ENCODE peak calls at places on chromosomes 6 and 20, in eight cellular contexts. One of them, this sample, is unnamed.

GRCh38 chr6:1670711-1671462 is 61.2 kb downstream of the FOXC1 start:
- DNase-seq in right cardiac atrium: no peak
- DNase-seq in amniotic stem cell: peak
- DNase-seq in NCI-H2227 treated with DMSO at 0.1 percent for 48 hours: no peak
- DNase-seq in activated T-cell treated with anti-CD3 and anti-CD28 coated beads, Interleukin-2, amount 50 U/mL, for 4 hours: no peak
- DNase-seq in sciatic nerve: no peak
- DNase-seq in activated naive CD4-positive, alpha-beta T cell treated with anti-CD3 and anti-CD28 coated beads for 36 hours: no peak
- DNase-seq in cardiac muscle cell: no peak
- DNase-seq in this sample: no peak

GRCh38 chr6:102415891-102416290 is 1022.4 kb downstream of the GRIK2 start:
- DNase-seq in right cardiac atrium: no peak
- DNase-seq in amniotic stem cell: no peak
- DNase-seq in NCI-H2227 treated with DMSO at 0.1 percent for 48 hours: no peak
- DNase-seq in activated T-cell treated with anti-CD3 and anti-CD28 coated beads, Interleukin-2, amount 50 U/mL, for 4 hours: no peak
- DNase-seq in sciatic nerve: no peak
- DNase-seq in activated naive CD4-positive, alpha-beta T cell treated with anti-CD3 and anti-CD28 coated beads for 36 hours: no peak
- DNase-seq in cardiac muscle cell: no peak
- DNase-seq in this sample: no peak

GRCh38 chr6:169495601-169496000 is 206.2 kb downstream of the WDR27 start:
- DNase-seq in right cardiac atrium: no peak
- DNase-seq in amniotic stem cell: no peak
- DNase-seq in NCI-H2227 treated with DMSO at 0.1 percent for 48 hours: no peak
- DNase-seq in activated T-cell treated with anti-CD3 and anti-CD28 coated beads, Interleukin-2, amount 50 U/mL, for 4 hours: no peak
- DNase-seq in sciatic nerve: no peak
- DNase-seq in activated naive CD4-positive, alpha-beta T cell treated with anti-CD3 and anti-CD28 coated beads for 36 hours: no peak
- DNase-seq in cardiac muscle cell: peak
- DNase-seq in this sample: no peak

GRCh38 chr6:15441215-15441868 is 195.5 kb downstream of the JARID2 start:
- DNase-seq in right cardiac atrium: no peak
- DNase-seq in amniotic stem cell: peak
- DNase-seq in NCI-H2227 treated with DMSO at 0.1 percent for 48 hours: peak
- DNase-seq in activated T-cell treated with anti-CD3 and anti-CD28 coated beads, Interleukin-2, amount 50 U/mL, for 4 hours: peak
- DNase-seq in sciatic nerve: no peak
- DNase-seq in activated naive CD4-positive, alpha-beta T cell treated with anti-CD3 and anti-CD28 coated beads for 36 hours: peak
- DNase-seq in cardiac muscle cell: peak
- DNase-seq in this sample: peak

GRCh38 chr20:9119776-9120175 is 50.9 kb downstream of the PLCB4 start:
- DNase-seq in right cardiac atrium: peak
- DNase-seq in amniotic stem cell: no peak
- DNase-seq in NCI-H2227 treated with DMSO at 0.1 percent for 48 hours: no peak
- DNase-seq in activated T-cell treated with anti-CD3 and anti-CD28 coated beads, Interleukin-2, amount 50 U/mL, for 4 hours: no peak
- DNase-seq in sciatic nerve: no peak
- DNase-seq in activated naive CD4-positive, alpha-beta T cell treated with anti-CD3 and anti-CD28 coated beads for 36 hours: no peak
- DNase-seq in cardiac muscle cell: no peak
- DNase-seq in this sample: no peak

GRCh38 chr20:47198254-47198671 is 158.2 kb downstream of the ZMYND8 start:
- DNase-seq in right cardiac atrium: no peak
- DNase-seq in amniotic stem cell: no peak
- DNase-seq in NCI-H2227 treated with DMSO at 0.1 percent for 48 hours: no peak
- DNase-seq in activated T-cell treated with anti-CD3 and anti-CD28 coated beads, Interleukin-2, amount 50 U/mL, for 4 hours: no peak
- DNase-seq in sciatic nerve: no peak
- DNase-seq in activated naive CD4-positive, alpha-beta T cell treated with anti-CD3 and anti-CD28 coated beads for 36 hours: peak
- DNase-seq in cardiac muscle cell: no peak
- DNase-seq in this sample: no peak

GRCh38 chr20:63122626-63123025 is 93.3 kb downstream of the YTHDF1 start:
- DNase-seq in right cardiac atrium: no peak
- DNase-seq in amniotic stem cell: no peak
- DNase-seq in NCI-H2227 treated with DMSO at 0.1 percent for 48 hours: no peak
- DNase-seq in activated T-cell treated with anti-CD3 and anti-CD28 coated beads, Interleukin-2, amount 50 U/mL, for 4 hours: no peak
- DNase-seq in sciatic nerve: no peak
- DNase-seq in activated naive CD4-positive, alpha-beta T cell treated with anti-CD3 and anti-CD28 coated beads for 36 hours: no peak
- DNase-seq in cardiac muscle cell: no peak
- DNase-seq in this sample: no peak

GRCh38 chr20:57593134-57593886 is 26.9 kb downstream of the ZBP1 start:
- DNase-seq in right cardiac atrium: no peak
- DNase-seq in amniotic stem cell: no peak
- DNase-seq in NCI-H2227 treated with DMSO at 0.1 percent for 48 hours: no peak
- DNase-seq in activated T-cell treated with anti-CD3 and anti-CD28 coated beads, Interleukin-2, amount 50 U/mL, for 4 hours: no peak
- DNase-seq in sciatic nerve: no peak
- DNase-seq in activated naive CD4-positive, alpha-beta T cell treated with anti-CD3 and anti-CD28 coated beads for 36 hours: no peak
- DNase-seq in cardiac muscle cell: no peak
- DNase-seq in this sample: no peak

GRCh38 chr6:100300221-100300736 is 164.4 kb downstream of the SIM1 start:
- DNase-seq in right cardiac atrium: no peak
- DNase-seq in amniotic stem cell: peak
- DNase-seq in NCI-H2227 treated with DMSO at 0.1 percent for 48 hours: no peak
- DNase-seq in activated T-cell treated with anti-CD3 and anti-CD28 coated beads, Interleukin-2, amount 50 U/mL, for 4 hours: no peak
- DNase-seq in sciatic nerve: no peak
- DNase-seq in activated naive CD4-positive, alpha-beta T cell treated with anti-CD3 and anti-CD28 coated beads for 36 hours: no peak
- DNase-seq in cardiac muscle cell: peak
- DNase-seq in this sample: no peak

GRCh38 chr6:56816393-56816792 is 138.5 kb upstream of the BEND6 start:
- DNase-seq in right cardiac atrium: no peak
- DNase-seq in amniotic stem cell: no peak
- DNase-seq in NCI-H2227 treated with DMSO at 0.1 percent for 48 hours: peak
- DNase-seq in activated T-cell treated with anti-CD3 and anti-CD28 coated beads, Interleukin-2, amount 50 U/mL, for 4 hours: no peak
- DNase-seq in sciatic nerve: no peak
- DNase-seq in activated naive CD4-positive, alpha-beta T cell treated with anti-CD3 and anti-CD28 coated beads for 36 hours: no peak
- DNase-seq in cardiac muscle cell: no peak
- DNase-seq in this sample: no peak

GRCh38 chr6:167523426-167523825 is 198.5 kb downstream of the TTLL2 start:
- DNase-seq in right cardiac atrium: no peak
- DNase-seq in amniotic stem cell: no peak
- DNase-seq in NCI-H2227 treated with DMSO at 0.1 percent for 48 hours: no peak
- DNase-seq in activated T-cell treated with anti-CD3 and anti-CD28 coated beads, Interleukin-2, amount 50 U/mL, for 4 hours: no peak
- DNase-seq in sciatic nerve: no peak
- DNase-seq in activated naive CD4-positive, alpha-beta T cell treated with anti-CD3 and anti-CD28 coated beads for 36 hours: no peak
- DNase-seq in cardiac muscle cell: no peak
- DNase-seq in this sample: no peak

GRCh38 chr20:35821807-35822242 is 50.0 kb downstream of the PHF20 start:
- DNase-seq in right cardiac atrium: no peak
- DNase-seq in amniotic stem cell: no peak
- DNase-seq in NCI-H2227 treated with DMSO at 0.1 percent for 48 hours: no peak
- DNase-seq in activated T-cell treated with anti-CD3 and anti-CD28 coated beads, Interleukin-2, amount 50 U/mL, for 4 hours: no peak
- DNase-seq in sciatic nerve: no peak
- DNase-seq in activated naive CD4-positive, alpha-beta T cell treated with anti-CD3 and anti-CD28 coated beads for 36 hours: no peak
- DNase-seq in cardiac muscle cell: peak
- DNase-seq in this sample: no peak

This sample was measured in activated CD8-positive, alpha-beta T cell treated with anti-CD3 and anti-CD28 coated beads, Interleukin-2, amount 10 ng/mL, durations not matched to agents 7 days and 5 days.